ENCODE peak calls at places on chromosome 1, in four cellular contexts. P, C, D and Y are unnamed samples.

GRCh38 chr1:84851839-84852238 is 41.2 kb downstream of the LPAR3 start:
- DNase-seq in D (no peak), P (no peak), C (no peak), Y (no peak)

GRCh38 chr1:226123591-226124471 is 61.3 kb downstream of the H3-3A start:
- DNase-seq in C (no peak), D (peak; percentile 26), P (peak; percentile 14), Y (no peak)

GRCh38 chr1:230208619-230209261 is 141.7 kb downstream of the GALNT2 start:
- DNase-seq in D (no peak), P (no peak), C (no peak), Y (peak; percentile 43)

GRCh38 chr1:13830616-13831280 is 130.8 kb downstream of the PRDM2 start:
- DNase-seq in D (no peak), C (no peak), P (peak; percentile 1), Y (no peak)

GRCh38 chr1:157994704-157995540 is 1.5 kb downstream of the KIRREL1 start:
- DNase-seq in D (no peak), P (no peak), C (no peak), Y (no peak)

GRCh38 chr1:111595807-111596206 is 23.8 kb upstream of the RAP1A start:
- DNase-seq in P (no peak), C (no peak), D (no peak), Y (no peak)

GRCh38 chr1:116825400-116825734 is 71.1 kb downstream of the CD2 start:
- DNase-seq in D (peak; percentile 91), C (no peak), P (peak; percentile 53), Y (no peak)

GRCh38 chr1:23964790-23965740 is 5.4 kb downstream of the PNRC2 start:
- DNase-seq in C (no peak), P (no peak), D (no peak), Y (no peak)

GRCh38 chr1:183096351-183096750 is 73.1 kb downstream of the LAMC1 start:
- DNase-seq in C (no peak), D (no peak), P (no peak), Y (no peak)

GRCh38 chr1:98366343-98366742 is 295.2 kb upstream of the SNX7 start:
- DNase-seq in P (no peak), C (no peak), D (no peak), Y (no peak)

GRCh38 chr1:198845851-198846250 is 207.0 kb downstream of the PTPRC start:
- DNase-seq in D (no peak), P (no peak), C (no peak), Y (no peak)

GRCh38 chr1:49045371-49045770 is 268.7 kb upstream of the BEND5 start:
- DNase-seq in C (no peak), D (no peak), P (no peak), Y (no peak)

GRCh38 chr1:113321761-113322387 is 68.4 kb upstream of the MAGI3 start:
- DNase-seq in D (no peak), P (no peak), C (no peak), Y (no peak)

GRCh38 chr1:159828916-159829634 is 2.4 kb downstream of the SLAMF8 start:
- DNase-seq in P (peak; percentile 20), D (peak; percentile 52), C (no peak), Y (peak; percentile 45)

GRCh38 chr1:23627065-23627464 is 64.5 kb upstream of the RPL11 start:
- DNase-seq in C (no peak), P (no peak), D (no peak), Y (no peak)

GRCh38 chr1:233518344-233518743 is 95.6 kb upstream of the KCNK1 start:
- DNase-seq in D (peak; percentile 73), C (peak; percentile 38), P (peak; percentile 39), Y (no peak)

GRCh38 chr1:52659356-52659755 is 26.4 kb downstream of the SHISAL2A start:
- DNase-seq in C (no peak), P (no peak), D (no peak), Y (peak; percentile 35)

GRCh38 chr1:94729287-94729686 is 90.9 kb upstream of the SLC44A3 start:
- DNase-seq in C (no peak), P (no peak), D (no peak), Y (no peak)

GRCh38 chr1:47669081-47669585 is 231.3 kb downstream of the FOXD2 start:
- DNase-seq in C (no peak), D (no peak), P (no peak), Y (no peak)

GRCh38 chr1:28150125-28150780 is 26.2 kb downstream of the PTAFR start:
- DNase-seq in C (no peak), D (no peak), P (no peak), Y (no peak)

GRCh38 chr1:46248122-46248920 is 758 bp downstream of the RAD54L start:
- DNase-seq in D (peak; percentile 74), C (no peak), P (peak; percentile 55), Y (peak; percentile 19)

GRCh38 chr1:205066221-205066818 is 17.9 kb downstream of the TMEM81 start:
- DNase-seq in P (peak; percentile 42), C (no peak), D (peak; percentile 49), Y (no peak)

GRCh38 chr1:162926906-162927305 is 65.9 kb upstream of the CCDC190 start:
- DNase-seq in P (no peak), C (no peak), D (no peak), Y (no peak)

GRCh38 chr1:22818061-22818770 is 107.6 kb downstream of the EPHB2 start:
- DNase-seq in P (no peak), D (no peak), C (no peak), Y (no peak)

GRCh38 chr1:207981976-207982375 is 71.1 kb upstream of the CD34 start:
- DNase-seq in P (peak; percentile 49), C (no peak), D (peak; percentile 73), Y (peak; percentile 35)

GRCh38 chr1:107687846-107688753 is 276.9 kb downstream of the VAV3 start:
- DNase-seq in D (no peak), C (no peak), P (no peak), Y (no peak)

GRCh38 chr1:60428161-60428560 is 354.6 kb upstream of the C1orf87 start:
- DNase-seq in D (no peak), P (no peak), C (no peak), Y (no peak)

GRCh38 chr1:94063379-94063778 is 57.6 kb downstream of the ABCA4 start:
- DNase-seq in C (no peak), P (peak; percentile 19), D (no peak), Y (no peak)

GRCh38 chr1:36372617-36373016 is 13.1 kb downstream of the STK40 start:
- DNase-seq in P (no peak), C (no peak), D (peak; percentile 77), Y (no peak)
- TF ChIP-seq TAF1 in P (no peak), C (no peak), D (peak; percentile 33), Y (no peak)

DNA sequence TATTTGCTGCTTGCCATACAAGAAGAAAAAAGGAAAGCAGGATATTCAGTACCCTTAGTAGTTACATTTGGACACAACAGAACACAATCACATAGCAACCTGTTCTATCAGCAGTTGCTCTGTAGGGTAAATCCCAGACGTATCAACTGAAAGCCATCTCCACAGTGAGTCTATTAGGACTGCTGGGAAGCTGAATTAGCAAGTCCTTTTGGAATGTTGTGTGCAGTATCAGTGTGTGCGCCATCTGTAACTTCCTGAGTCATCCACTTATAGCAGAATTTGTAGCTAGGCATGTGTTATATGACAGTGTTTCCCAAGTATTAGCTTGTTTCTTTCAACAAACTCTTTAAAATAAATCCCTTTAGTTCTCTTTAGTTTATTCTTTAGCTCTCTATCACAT is 21.3 kb downstream of the CCDC30 start:
- DNase-seq in C (no peak), D (no peak), P (no peak), Y (no peak)
- TF ChIP-seq TAF1 in C (no peak), D (no peak), P (no peak), Y (no peak)

GRCh38 chr1:114470681-114471080 is 40.3 kb downstream of the TRIM33 start:
- DNase-seq in D (no peak), C (no peak), P (no peak), Y (no peak)

GRCh38 chr1:114467491-114467890 is 43.5 kb downstream of the TRIM33 start:
- DNase-seq in D (no peak), P (no peak), C (no peak), Y (no peak)

GRCh38 chr1:114468047-114468446 is 43.0 kb downstream of the TRIM33 start:
- DNase-seq in D (no peak), C (no peak), P (no peak), Y (no peak)

GRCh38 chr1:114466334-114467014 is 44.5 kb downstream of the TRIM33 start:
- DNase-seq in D (no peak), C (no peak), P (no peak), Y (no peak)

GRCh38 chr1:114468710-114469468 is 42.1 kb downstream of the TRIM33 start:
- DNase-seq in D (no peak), C (no peak), P (no peak), Y (no peak)
- TF ChIP-seq TAF1 in D (no peak), C (no peak), P (no peak), Y (no peak)

GRCh38 chr1:236536540-236536939 is 12.8 kb downstream of the LGALS8 start:
- DNase-seq in C (no peak), P (no peak), D (no peak), Y (no peak)
- TF ChIP-seq TAF1 in C (no peak), P (no peak), D (no peak), Y (no peak)

DNA sequence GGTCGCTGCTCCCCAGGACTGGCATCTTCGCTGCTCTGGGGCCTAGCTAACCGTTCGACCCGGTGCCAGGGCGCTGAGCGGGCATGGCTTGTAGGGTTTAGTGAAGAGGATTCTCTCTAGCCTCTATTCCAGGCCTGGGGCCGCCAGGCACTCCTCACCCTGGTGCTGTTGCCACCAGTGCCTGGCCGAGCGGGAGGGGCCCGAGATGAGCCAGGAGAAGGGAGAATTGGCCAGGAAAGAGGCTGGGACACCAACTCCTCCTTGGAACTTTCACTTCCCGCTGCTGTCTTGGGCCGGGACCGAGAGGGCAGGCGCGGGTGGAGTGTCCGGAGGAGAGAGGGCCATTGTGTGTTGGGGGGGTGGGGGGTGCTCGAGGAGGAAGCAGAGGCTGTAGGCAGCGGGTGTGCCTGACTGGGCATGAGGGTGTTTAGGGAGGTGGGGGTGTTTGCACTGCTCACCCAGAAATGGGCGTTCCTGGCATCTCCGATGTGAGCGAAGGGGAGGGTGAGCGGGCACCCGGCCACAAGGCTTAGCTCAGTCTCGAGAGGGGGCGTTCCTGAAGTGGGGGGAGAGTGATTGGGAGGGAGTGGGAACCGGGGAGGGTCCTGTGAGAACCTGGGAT is 772 bp downstream of the ADAM15 start:
- DNase-seq in D (no peak), P (peak; percentile 70), C (no peak), Y (no peak)
- TF ChIP-seq TAF1 in D (no peak), P (no peak), C (no peak), Y (no peak)

GRCh38 chr1:9224664-9225410 is 9.7 kb upstream of the H6PD start:
- DNase-seq in D (no peak), C (no peak), P (no peak), Y (no peak)

GRCh38 chr1:9225411-9225785 is 9.2 kb upstream of the H6PD start:
- DNase-seq in P (no peak), D (no peak), C (no peak), Y (no peak)

GRCh38 chr1:9218917-9219316 is 15.7 kb upstream of the H6PD start:
- DNase-seq in P (no peak), D (no peak), C (no peak), Y (no peak)

GRCh38 chr1:9228589-9228988 is 6.0 kb upstream of the H6PD start:
- DNase-seq in D (no peak), P (no peak), C (no peak), Y (no peak)

GRCh38 chr1:9222846-9223625 is 11.5 kb upstream of the H6PD start:
- DNase-seq in C (no peak), P (no peak), D (no peak), Y (no peak)
- TF ChIP-seq TAF1 in C (no peak), P (no peak), D (no peak), Y (no peak)